ENCODE peak calls at places on chromosome 2, in eight cellular contexts. L is neuronal stem cell; M is body of pancreas; F is astrocyte of the spinal cord; O is endodermal cell; U is WTC11; D is activated T-cell treated with anti-CD3 and anti-CD28 coated beads, Interleukin-2, amount 50 U/mL, for 1 hour; P is left cardiac atrium. V is an unnamed sample.
A peak's percentile ranks its signal among the peaks of the same experiment; 100 is the strongest.

GRCh38 chr2:146295080-146295670 is 1549.7 kb upstream of the ACVR2A start:
- DNase-seq in D (no peak), M (no peak), F (peak; percentile 38), L (no peak), P (no peak), U (no peak), O (no peak), V (no peak)

GRCh38 chr2:150778828-150779227 is 291.4 kb upstream of the RND3 start:
- DNase-seq in M (no peak), U (no peak), P (no peak), O (no peak), D (no peak), F (no peak), L (no peak), V (no peak)

GRCh38 chr2:234368861-234369261 is 128.0 kb downstream of the ARL4C start:
- DNase-seq in L (no peak), F (peak; percentile 66), D (peak; percentile 63), O (peak; percentile 73), U (no peak), M (no peak), P (no peak), V (peak; percentile 56)

GRCh38 chr2:69720404-69720803 is 21.5 kb upstream of the ANXA4 start:
- DNase-seq in O (no peak), D (no peak), L (no peak), F (no peak), U (no peak), P (no peak), M (no peak), V (no peak)

GRCh38 chr2:70688427-70688826 is 79.6 kb downstream of the ADD2 start:
- DNase-seq in D (no peak), M (no peak), U (no peak), F (no peak), P (no peak), O (peak; percentile 20), L (no peak), V (no peak)

GRCh38 chr2:101844055-101844635 is 146.6 kb downstream of the MAP4K4 start:
- DNase-seq in O (no peak), P (no peak), D (no peak), M (no peak), F (peak; percentile 80), L (no peak), U (no peak), V (no peak)

GRCh38 chr2:180359522-180360282 is 352.6 kb upstream of the CWC22 start:
- DNase-seq in D (no peak), U (no peak), L (no peak), F (no peak), M (peak; percentile 20), O (peak; percentile 54), P (no peak), V (no peak)

GRCh38 chr2:182506606-182507005 is 79.8 kb upstream of the PDE1A start:
- DNase-seq in P (no peak), M (no peak), D (no peak), O (no peak), L (no peak), U (no peak), F (peak; percentile 43), V (no peak)

GRCh38 chr2:42127425-42128424 is 41.4 kb upstream of the EML4 start:
- DNase-seq in F (no peak), P (no peak), D (no peak), U (no peak), O (no peak), L (no peak), M (no peak), V (no peak)

GRCh38 chr2:50126845-50127244 is 905.1 kb downstream of the NRXN1 start:
- DNase-seq in U (no peak), O (no peak), P (no peak), M (no peak), D (no peak), F (no peak), L (no peak), V (no peak)

GRCh38 chr2:207162319-207162718 is 3.4 kb downstream of the KLF7 start:
- DNase-seq in P (no peak), F (peak; percentile 39), M (no peak), U (no peak), D (no peak), L (no peak), O (no peak), V (no peak)

GRCh38 chr2:151138507-151138906 is 123.2 kb downstream of the RBM43 start:
- DNase-seq in P (no peak), U (no peak), L (no peak), F (no peak), D (no peak), M (no peak), O (no peak), V (no peak)

GRCh38 chr2:127663566-127664064 is 11.7 kb downstream of the LIMS2 start:
- DNase-seq in L (no peak), M (peak; percentile 4), F (no peak), O (peak; percentile 47), U (no peak), D (no peak), P (no peak), V (no peak)

GRCh38 chr2:19569300-19569791 is 210.9 kb upstream of the OSR1 start:
- DNase-seq in M (no peak), O (peak; percentile 64), L (peak; percentile 11), F (no peak), U (no peak), D (no peak), P (no peak), V (no peak)

GRCh38 chr2:52658598-52658997 is 1109.0 kb upstream of the CHAC2 start:
- DNase-seq in U (no peak), M (no peak), P (no peak), D (no peak), F (peak; percentile 95), O (no peak), L (no peak), V (no peak)

GRCh38 chr2:160144278-160144990 is 55.6 kb downstream of the ITGB6 start:
- DNase-seq in M (no peak), D (no peak), F (no peak), L (no peak), O (no peak), U (no peak), P (no peak), V (no peak)

GRCh38 chr2:44166096-44166495 is 2.6 kb upstream of the PPM1B start:
- DNase-seq in F (no peak), D (no peak), P (no peak), M (no peak), O (peak; percentile 72), U (peak; percentile 53), L (no peak), V (no peak)

GRCh38 chr2:160630801-160631590 is 137.4 kb upstream of the RBMS1 start:
- DNase-seq in F (no peak), L (no peak), P (peak; percentile 31), U (no peak), M (no peak), D (no peak), O (no peak), V (no peak)

GRCh38 chr2:29114514-29114840 is 738 bp upstream of the CLIP4 start:
- DNase-seq in U (no peak), O (no peak), M (no peak), P (peak; percentile 23), L (no peak), F (no peak), D (peak; percentile 21), V (no peak)

GRCh38 chr2:43941359-43941758 is 54.4 kb downstream of the LRPPRC start:
- DNase-seq in M (no peak), L (no peak), O (no peak), F (no peak), U (no peak), D (no peak), P (no peak), V (no peak)

GRCh38 chr2:177506998-177507397 is 114.4 kb downstream of the AGPS start:
- DNase-seq in P (no peak), F (no peak), M (no peak), U (no peak), D (no peak), L (no peak), O (no peak), V (no peak)

GRCh38 chr2:66439291-66440010 is 4.5 kb downstream of the MEIS1 start:
- DNase-seq in M (no peak), D (no peak), P (peak; percentile 40), O (peak; percentile 75), L (no peak), U (peak; percentile 55), F (peak; percentile 40), V (no peak)

GRCh38 chr2:176188969-176189665 is 649 bp downstream of the HOXD1 start:
- DNase-seq in L (no peak), P (no peak), U (peak; percentile 59), F (no peak), O (peak; percentile 83), M (peak; percentile 14), D (peak; percentile 24), V (no peak)

GRCh38 chr2:225999692-226000091 is 600.2 kb downstream of the NYAP2 start:
- DNase-seq in F (peak; percentile 29), P (no peak), O (no peak), U (no peak), L (no peak), M (no peak), D (no peak), V (no peak)

GRCh38 chr2:150293771-150294170 is 193.7 kb downstream of the RND3 start:
- DNase-seq in L (no peak), U (no peak), D (no peak), O (no peak), P (no peak), F (no peak), M (no peak), V (no peak)

GRCh38 chr2:85455552-85456090 is 37.1 kb downstream of the SH2D6 start:
- DNase-seq in F (no peak), M (no peak), U (peak; percentile 38), O (peak; percentile 98), P (no peak), L (no peak), D (no peak), V (no peak)

GRCh38 chr2:45069711-45070664 is 60.7 kb upstream of the SIX2 start:
- DNase-seq in O (no peak), F (no peak), D (no peak), L (no peak), M (no peak), P (no peak), U (no peak), V (no peak)

GRCh38 chr2:46666044-46666662 is 186.8 kb downstream of the TMEM247 start:
- DNase-seq in P (peak; percentile 55), U (no peak), M (no peak), O (no peak), F (no peak), D (no peak), L (no peak), V (no peak)

GRCh38 chr2:128062571-128062970 is 28.4 kb upstream of the UGGT1 start:
- DNase-seq in P (no peak), F (no peak), U (no peak), M (no peak), D (no peak), L (no peak), O (no peak), V (no peak)

GRCh38 chr2:156537147-156537546 is 101.0 kb downstream of the GPD2 start:
- DNase-seq in U (no peak), O (no peak), D (no peak), M (no peak), L (no peak), P (no peak), F (peak; percentile 69), V (no peak)

GRCh38 chr2:229111744-229112143 is 159.3 kb downstream of the PID1 start:
- DNase-seq in L (no peak), M (no peak), U (no peak), P (no peak), F (no peak), D (no peak), O (no peak), V (no peak)

GRCh38 chr2:177670791-177671528 is 278.4 kb downstream of the AGPS start:
- DNase-seq in D (no peak), M (no peak), F (no peak), P (no peak), O (peak; percentile 56), U (no peak), L (no peak), V (no peak)

GRCh38 chr2:237354930-237355329 is 59.0 kb downstream of the COL6A3 start:
- DNase-seq in O (peak; percentile 28), D (no peak), F (peak; percentile 83), L (no peak), P (peak; percentile 67), U (no peak), M (no peak), V (no peak)

GRCh38 chr2:167013227-167013626 is 124.9 kb downstream of the XIRP2 start:
- DNase-seq in O (no peak), P (no peak), M (no peak), D (no peak), U (no peak), F (peak; percentile 48), L (no peak), V (no peak)

V was measured in CD4-positive, alpha-beta T cell.